ENCODE peak calls at places on chromosomes 5 and 9, in six cellular contexts. Z, I, V, U, Q and X are unnamed samples.

GRCh38 chr9:121985792-121986494 is 107.2 kb downstream of the TTLL11 start:
- DNase-seq in Z (no peak), I (no peak), U (no peak), V (peak; percentile 62), Q (no peak), X (peak; percentile 70)

GRCh38 chr9:134371731-134372130 is 45.5 kb downstream of the RXRA start:
- DNase-seq in V (no peak), I (no peak), Q (no peak), Z (no peak), U (no peak), X (peak; percentile 86)

GRCh38 chr9:91953723-91954122 is 3.7 kb upstream of the ROR2 start:
- DNase-seq in V (peak; percentile 72), Q (no peak), Z (no peak), I (no peak), U (no peak), X (no peak)

GRCh38 chr5:3197699-3198098 is 397.9 kb upstream of the IRX1 start:
- DNase-seq in V (peak; percentile 85), U (no peak), I (peak; percentile 29), Q (no peak), Z (no peak), X (no peak)

GRCh38 chr9:133991211-133991921 is 758 bp downstream of the VAV2 start:
- DNase-seq in V (peak; percentile 69), U (no peak), Q (no peak), Z (no peak), I (peak; percentile 52), X (no peak)

GRCh38 chr5:133309981-133310630 is 258.3 kb downstream of the HSPA4 start:
- DNase-seq in Z (no peak), V (no peak), I (no peak), Q (no peak), U (no peak), X (no peak)

GRCh38 chr9:15104826-15105420 is 194.7 kb upstream of the FREM1 start:
- DNase-seq in U (no peak), V (peak; percentile 66), Z (peak; percentile 57), I (peak; percentile 41), Q (no peak), X (no peak)

GRCh38 chr5:72268753-72269410 is 51.2 kb downstream of the MRPS27 start:
- DNase-seq in U (no peak), V (peak; percentile 80), Z (peak; percentile 73), Q (peak; percentile 1), I (peak; percentile 61), X (no peak)

GRCh38 chr9:107431461-107431860 is 58.1 kb downstream of the KLF4 start:
- DNase-seq in V (no peak), Z (no peak), Q (no peak), I (no peak), U (no peak), X (no peak)

GRCh38 chr9:137305788-137306545 is 3.9 kb upstream of the NRARP start:
- DNase-seq in U (no peak), V (peak; percentile 65), Q (no peak), Z (no peak), I (no peak), X (peak; percentile 60)

GRCh38 chr9:134325096-134325812 is 1.0 kb upstream of the RXRA start:
- DNase-seq in I (peak; percentile 65), Q (no peak), Z (no peak), U (no peak), V (peak; percentile 84), X (peak; percentile 77)

GRCh38 chr5:28896949-28897348 is 1858.6 kb upstream of the CDH9 start:
- DNase-seq in U (no peak), Q (no peak), I (no peak), V (no peak), Z (peak; percentile 8), X (no peak)

GRCh38 chr9:113661074-113661473 is 197.5 kb downstream of the RGS3 start:
- DNase-seq in V (peak; percentile 7), Q (no peak), U (no peak), Z (no peak), I (no peak), X (no peak)

GRCh38 chr5:54860321-54860720 is 125.1 kb downstream of the ESM1 start:
- DNase-seq in U (no peak), Q (no peak), Z (no peak), I (no peak), V (no peak), X (no peak)

GRCh38 chr5:92800360-92800759 is 780.7 kb downstream of the NR2F1-AS1 start:
- DNase-seq in Z (no peak), U (no peak), Q (no peak), V (no peak), I (no peak), X (no peak)

GRCh38 chr5:169778622-169779596 is 141.8 kb downstream of the DOCK2 start:
- DNase-seq in U (no peak), I (peak; percentile 50), Q (no peak), Z (peak; percentile 31), V (peak; percentile 41), X (no peak)

GRCh38 chr9:123338710-123339665 is 17.0 kb upstream of the CRB2 start:
- DNase-seq in Z (peak; percentile 96), I (no peak), Q (no peak), U (no peak), V (peak; percentile 51), X (no peak)

GRCh38 chr5:54895816-54896341 is 89.5 kb downstream of the ESM1 start:
- DNase-seq in V (peak; percentile 66), I (peak; percentile 77), U (no peak), Z (peak; percentile 13), Q (no peak), X (no peak)

GRCh38 chr5:63125862-63126261 is 547.2 kb downstream of the LRRC70 start:
- DNase-seq in I (peak; percentile 83), Q (no peak), U (no peak), Z (peak; percentile 57), V (no peak), X (no peak)

GRCh38 chr5:122183795-122184185 is 54.4 kb downstream of the ZNF474 start:
- DNase-seq in U (no peak), I (no peak), V (no peak), Q (no peak), Z (no peak), X (no peak)

GRCh38 chr5:127031147-127031862 is 947 bp upstream of the MARCHF3 start:
- DNase-seq in Z (no peak), I (no peak), V (peak; percentile 70), U (no peak), Q (no peak), X (peak; percentile 59)